ENCODE peak calls at places on chromosome 3, in four cellular contexts. E, K, T and J are unnamed samples.

GRCh38 chr3:2661078-2661477 is 449.1 kb downstream of the IL5RA start:
- DNase-seq in E (peak; percentile 1), K (no peak), T (no peak), J (no peak)

GRCh38 chr3:28590216-28590615 is 241.6 kb upstream of the AZI2 start:
- DNase-seq in E (peak; percentile 27), K (no peak), T (no peak), J (no peak)

GRCh38 chr3:71891483-71891882 is 106.5 kb upstream of the PROK2 start:
- DNase-seq in E (no peak), K (no peak), T (no peak), J (no peak)

GRCh38 chr3:119913021-119913420 is 131.1 kb downstream of the NR1I2 start:
- DNase-seq in E (no peak), K (no peak), T (peak; percentile 35), J (no peak)

GRCh38 chr3:42119558-42120355 is 28.6 kb downstream of the TRAK1 start:
- DNase-seq in E (peak; percentile 48), K (no peak), T (no peak), J (no peak)

GRCh38 chr3:8557298-8557697 is 55.7 kb downstream of the LMCD1 start:
- DNase-seq in E (no peak), K (no peak), T (no peak), J (no peak)

GRCh38 chr3:51773529-51773928 is 5.5 kb downstream of the IQCF6 start:
- DNase-seq in E (peak; percentile 0), K (no peak), T (no peak), J (no peak)

GRCh38 chr3:177585271-177585670 is 388.0 kb upstream of the TBL1XR1 start:
- DNase-seq in E (no peak), K (no peak), T (no peak), J (no peak)

GRCh38 chr3:56753206-56753605 is 48.5 kb downstream of the ARHGEF3 start:
- DNase-seq in E (peak; percentile 19), K (no peak), T (no peak), J (no peak)

GRCh38 chr3:99119312-99119810 is 217.9 kb upstream of the DCBLD2 start:
- DNase-seq in E (peak; percentile 62), K (no peak), T (peak; percentile 26), J (no peak)

GRCh38 chr3:25462495-25462894 is 34.4 kb downstream of the RARB start:
- DNase-seq in E (no peak), K (no peak), T (no peak), J (no peak)

GRCh38 chr3:126530171-126531050 is 6.5 kb downstream of the CHST13 start:
- DNase-seq in E (no peak), K (no peak), T (no peak), J (no peak)

GRCh38 chr3:24101676-24102168 is 156.6 kb downstream of the NR1D2 start:
- DNase-seq in E (peak; percentile 30), K (no peak), T (peak; percentile 56), J (no peak)

GRCh38 chr3:121483290-121483689 is 62.5 kb downstream of the POLQ start:
- DNase-seq in E (peak; percentile 49), K (no peak), T (peak; percentile 28), J (no peak)

GRCh38 chr3:30495172-30496124 is 111.0 kb upstream of the TGFBR2 start:
- DNase-seq in E (no peak), K (peak; percentile 28), T (no peak), J (no peak)

GRCh38 chr3:56915969-56916586 is 114.3 kb upstream of the ARHGEF3 start:
- DNase-seq in E (no peak), K (peak; percentile 87), T (no peak), J (peak; percentile 66)

GRCh38 chr3:151584603-151585002 is 123.7 kb upstream of the IGSF10 start:
- DNase-seq in E (peak; percentile 22), K (peak; percentile 9), T (peak; percentile 65), J (no peak)

GRCh38 chr3:126081618-126082333 is 2.1 kb downstream of the SLC41A3 start:
- DNase-seq in E (peak; percentile 71), K (no peak), T (peak; percentile 83), J (no peak)

GRCh38 chr3:188157407-188157806 is 3.5 kb downstream of the LPP start:
- DNase-seq in E (no peak), K (no peak), T (no peak), J (no peak)
- H3K4me1 ChIP-seq in E (peaks cover 9% of the 10 kb centered on the region), K (peaks cover 61% of the 10 kb centered on the region), T (peaks cover 14% of the 10 kb centered on the region), J (peaks cover 29% of the 10 kb centered on the region)

GRCh38 chr3:37937156-37937555 is 53.4 kb upstream of the VILL start:
- DNase-seq in E (no peak), K (no peak), T (no peak), J (no peak)

GRCh38 chr3:37935756-37936666 is 54.6 kb upstream of the VILL start:
- DNase-seq in E (peak; percentile 98), K (no peak), T (peak; percentile 61), J (no peak)

GRCh38 chr3:37935290-37935668 is 55.3 kb upstream of the VILL start:
- DNase-seq in E (peak; percentile 43), K (no peak), T (no peak), J (no peak)

GRCh38 chr3:37932505-37932904 is 58.1 kb upstream of the VILL start:
- DNase-seq in E (no peak), K (no peak), T (no peak), J (no peak)

DNA sequence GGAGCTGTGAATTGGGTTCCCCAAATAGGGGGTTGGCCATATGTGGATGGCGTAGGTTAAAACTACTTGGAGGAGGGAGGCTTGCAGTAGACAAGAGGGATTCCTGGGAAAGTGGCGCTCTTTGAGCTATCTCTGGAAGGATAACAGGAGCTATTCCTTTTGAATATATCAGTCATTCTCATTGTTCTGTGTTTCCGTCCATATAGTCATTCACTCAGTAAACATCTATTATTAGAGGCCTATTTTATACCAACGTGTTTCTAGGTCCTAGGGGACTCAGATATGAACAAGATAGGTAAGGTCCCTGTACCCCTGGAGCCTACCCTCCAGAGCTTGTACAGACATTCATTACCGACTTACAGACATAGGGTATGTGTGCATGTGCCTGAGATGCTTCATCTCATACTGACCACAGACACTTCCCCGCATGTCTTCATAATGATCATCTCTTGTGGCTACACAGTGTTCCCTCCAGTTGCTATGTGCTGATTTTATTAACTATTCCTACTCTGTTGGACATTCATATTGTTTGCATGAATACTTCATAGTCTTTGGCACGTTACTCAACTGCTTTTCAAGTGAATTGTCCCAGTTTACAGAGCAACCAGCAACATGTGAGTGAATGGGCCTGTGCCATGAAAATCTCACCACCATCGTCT is 55.8 kb upstream of the VILL start:
- DNase-seq in E (peak; percentile 41), K (no peak), T (no peak), J (no peak)
- H3K27ac ChIP-seq in E (no peak overlapping the region), K (no peak overlapping the region), T (no peak overlapping the region), J (no peak overlapping the region)

DNA sequence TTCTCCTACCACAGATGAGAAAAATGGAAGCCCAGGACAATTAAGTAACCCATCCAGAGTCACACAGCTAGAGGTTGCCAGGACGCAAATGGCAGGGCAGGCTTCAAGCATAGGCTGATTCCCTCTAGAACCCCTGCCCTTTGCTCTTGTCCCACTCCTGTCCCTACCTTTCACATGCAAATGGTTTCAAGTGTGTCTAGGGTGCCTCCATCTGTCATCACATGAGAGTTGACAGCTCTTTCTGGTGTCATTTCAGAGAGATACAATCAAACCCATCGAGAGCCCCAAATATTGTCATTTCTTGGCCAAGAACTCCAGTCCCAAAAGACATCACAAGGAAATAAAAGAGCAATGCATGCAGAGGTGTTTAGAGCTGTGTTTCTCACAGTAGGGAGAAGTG is 23.7 kb downstream of the CCDC12 start:
- DNase-seq in E (no peak), K (no peak), T (no peak), J (no peak)
- H3K4me1 ChIP-seq in E (peaks cover 2% of the 10 kb centered on the region), K (peaks cover 90% of the 10 kb centered on the region), T (peaks cover 7% of the 10 kb centered on the region), J (peaks cover 86% of the 10 kb centered on the region)

GRCh38 chr3:184315871-184316661 is 1.7 kb downstream of the EIF4G1 start:
- DNase-seq in E (no peak), K (no peak), T (no peak), J (no peak)
- H3K27ac ChIP-seq in E (peak overlapping the region; percentile 95), K (peak overlapping the region; percentile 49), T (peak overlapping the region; percentile 79), J (peak overlapping the region; percentile 93)

GRCh38 chr3:105829229-105829628 is 39.6 kb downstream of the CBLB start:
- DNase-seq in E (no peak), K (no peak), T (no peak), J (no peak)
- H3K4me1 ChIP-seq in E (no peaks in the 10 kb centered on the region), K (no peaks in the 10 kb centered on the region), T (peaks cover 7% of the 10 kb centered on the region), J (peaks cover 64% of the 10 kb centered on the region)

DNA sequence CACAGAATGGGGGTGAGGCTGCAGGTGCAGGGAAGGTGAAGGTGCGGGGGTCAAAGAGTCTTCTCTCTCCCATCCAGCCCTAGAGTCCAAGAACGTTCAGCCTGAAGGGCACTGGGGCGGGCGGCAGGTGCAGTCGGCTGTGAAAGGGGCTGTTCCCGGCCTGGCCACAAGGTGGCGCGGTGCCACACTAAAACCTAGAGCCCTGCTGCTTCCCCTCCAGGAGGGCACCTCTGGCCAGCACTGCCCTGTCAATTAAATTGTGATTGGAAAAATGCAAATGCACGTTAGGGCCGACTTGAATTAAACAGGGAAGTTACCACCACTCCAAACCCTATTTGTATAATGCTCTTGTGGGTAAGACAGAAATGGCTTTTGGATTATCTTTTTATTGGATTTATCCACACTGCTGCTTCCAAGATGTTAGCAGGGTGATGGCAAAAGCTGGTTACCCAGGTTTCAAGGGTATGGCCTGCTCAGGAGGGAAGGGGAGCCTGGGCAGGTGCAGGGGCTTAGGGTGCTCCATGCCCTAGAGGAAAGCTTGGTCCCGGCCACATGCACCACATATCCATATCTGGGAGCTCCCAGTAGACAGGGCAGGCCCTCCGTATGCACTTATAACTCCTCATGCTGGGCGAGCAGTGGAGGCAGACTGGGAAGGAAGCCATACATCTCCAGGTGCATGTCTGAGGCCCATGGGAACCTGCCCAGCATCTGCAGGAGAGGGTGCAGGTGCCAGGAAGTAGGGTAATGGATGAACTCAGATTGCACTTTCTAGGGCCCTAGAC is 119.8 kb downstream of the ADCY5 start:
- DNase-seq in E (peak; percentile 19), K (peak; percentile 74), T (peak; percentile 22), J (peak; percentile 75)
- H3K27ac ChIP-seq in E (no peak overlapping the region), K (no peak overlapping the region), T (no peak overlapping the region), J (no peak overlapping the region)